ENCODE peak calls at places on chromosome X, in six cellular contexts. J is gastrocnemius medialis, S is K562, Q is transverse colon, W is HCT116, H is esophagus squamous epithelium. T is an unnamed sample.

GRCh38 chrX:97159916-97160800 is 276.4 kb downstream of the RPA4 start:
- DNase-seq in J (no peak), H (no peak), S (no peak), W (no peak), Q (peak; percentile 18), T (no peak)

GRCh38 chrX:40449956-40450701 is 130.6 kb upstream of the ATP6AP2 start:
- DNase-seq in H (no peak), J (no peak), W (no peak), S (no peak), Q (no peak), T (no peak)

GRCh38 chrX:153736871-153737441 is 12.3 kb downstream of the ABCD1 start:
- DNase-seq in S (no peak), W (no peak), Q (no peak), J (no peak), H (no peak), T (no peak)

GRCh38 chrX:123310112-123310511 is 126.0 kb downstream of the GRIA3 start:
- DNase-seq in H (no peak), W (no peak), J (no peak), S (no peak), Q (no peak), T (no peak)

GRCh38 chrX:133375558-133376340 is 39.5 kb downstream of the GPC4 start:
- DNase-seq in S (no peak), Q (peak; percentile 15), H (no peak), J (no peak), W (no peak), T (peak; percentile 15)

GRCh38 chrX:19772306-19772705 is 115.1 kb downstream of the SH3KBP1 start:
- DNase-seq in W (no peak), Q (no peak), H (no peak), S (no peak), J (no peak), T (peak; percentile 20)

GRCh38 chrX:262391-262909 is 18.7 kb upstream of the PLCXD1 start:
- DNase-seq in Q (no peak), S (no peak), H (no peak), J (no peak), W (no peak), T (no peak)

GRCh38 chrX:70504772-70505450 is 60.3 kb downstream of the DLG3 start:
- DNase-seq in Q (no peak), W (no peak), J (no peak), H (no peak), S (no peak), T (no peak)

GRCh38 chrX:22383988-22384387 is 111.3 kb downstream of the CBLL2 start:
- DNase-seq in Q (no peak), H (no peak), W (no peak), S (peak; percentile 3), J (no peak), T (no peak)

GRCh38 chrX:54534271-54534670 is 4.3 kb downstream of the GNL3L start:
- DNase-seq in J (no peak), H (no peak), Q (no peak), W (no peak), S (no peak), T (no peak)

GRCh38 chrX:45758319-45758718 is 557.6 kb upstream of the DIPK2B start:
- DNase-seq in W (no peak), S (no peak), Q (peak; percentile 17), J (no peak), H (no peak), T (no peak)

GRCh38 chrX:97524997-97525396 is 641.3 kb downstream of the RPA4 start:
- DNase-seq in S (no peak), W (no peak), Q (no peak), H (no peak), J (no peak), T (no peak)

GRCh38 chrX:41600266-41600665 is 88.5 kb upstream of the GPR34 start:
- DNase-seq in W (no peak), H (no peak), Q (no peak), S (no peak), J (no peak), T (no peak)

GRCh38 chrX:12946838-12947544 is 27.9 kb upstream of the TMSB4X start:
- DNase-seq in S (peak; percentile 89), J (peak; percentile 23), Q (peak; percentile 86), W (peak; percentile 60), H (peak; percentile 26), T (peak; percentile 60)

GRCh38 chrX:54843050-54843449 is 35.5 kb downstream of the MAGED2 start:
- DNase-seq in S (no peak), W (no peak), H (no peak), Q (no peak), J (no peak), T (no peak)

GRCh38 chrX:1163231-1163630 is 49.2 kb downstream of the CRLF2 start:
- DNase-seq in W (no peak), J (no peak), Q (no peak), S (no peak), H (no peak), T (no peak)

GRCh38 chrX:129262912-129263311 is 260.4 kb downstream of the SMARCA1 start:
- DNase-seq in W (no peak), H (no peak), Q (no peak), S (no peak), J (no peak), T (no peak)

GRCh38 chrX:134601240-134601639 is 57.0 kb downstream of the PLAC1 start:
- DNase-seq in H (no peak), S (no peak), Q (no peak), W (no peak), J (no peak), T (no peak)

GRCh38 chrX:154135458-154136229 is 8.4 kb upstream of the OPN1LW start:
- DNase-seq in J (no peak), H (no peak), Q (no peak), W (no peak), S (no peak), T (no peak)

GRCh38 chrX:49073641-49074575 is at the start of gene PRAF2:
- DNase-seq in J (peak; percentile 92), Q (peak; percentile 94), W (peak; percentile 66), H (peak; percentile 60), S (no peak), T (peak; percentile 92)
- TF ChIP-seq POLR2A in J (peak; percentile 47), Q (peak; percentile 44), W (peak; percentile 29), H (no peak), S (no peak), T (no peak)

GRCh38 chrX:103608305-103608963 is 671 bp downstream of the TCEAL3 start:
- DNase-seq in H (no peak), Q (no peak), W (no peak), S (no peak), J (peak; percentile 13), T (peak; percentile 7)

GRCh38 chrX:103610282-103610681 is 2.5 kb downstream of the TCEAL3 start:
- DNase-seq in S (no peak), Q (no peak), W (no peak), J (no peak), H (no peak), T (no peak)

GRCh38 chrX:103613362-103613761 is 5.6 kb downstream of the TCEAL3 start:
- DNase-seq in J (no peak), W (no peak), H (no peak), Q (no peak), S (no peak), T (no peak)

DNA sequence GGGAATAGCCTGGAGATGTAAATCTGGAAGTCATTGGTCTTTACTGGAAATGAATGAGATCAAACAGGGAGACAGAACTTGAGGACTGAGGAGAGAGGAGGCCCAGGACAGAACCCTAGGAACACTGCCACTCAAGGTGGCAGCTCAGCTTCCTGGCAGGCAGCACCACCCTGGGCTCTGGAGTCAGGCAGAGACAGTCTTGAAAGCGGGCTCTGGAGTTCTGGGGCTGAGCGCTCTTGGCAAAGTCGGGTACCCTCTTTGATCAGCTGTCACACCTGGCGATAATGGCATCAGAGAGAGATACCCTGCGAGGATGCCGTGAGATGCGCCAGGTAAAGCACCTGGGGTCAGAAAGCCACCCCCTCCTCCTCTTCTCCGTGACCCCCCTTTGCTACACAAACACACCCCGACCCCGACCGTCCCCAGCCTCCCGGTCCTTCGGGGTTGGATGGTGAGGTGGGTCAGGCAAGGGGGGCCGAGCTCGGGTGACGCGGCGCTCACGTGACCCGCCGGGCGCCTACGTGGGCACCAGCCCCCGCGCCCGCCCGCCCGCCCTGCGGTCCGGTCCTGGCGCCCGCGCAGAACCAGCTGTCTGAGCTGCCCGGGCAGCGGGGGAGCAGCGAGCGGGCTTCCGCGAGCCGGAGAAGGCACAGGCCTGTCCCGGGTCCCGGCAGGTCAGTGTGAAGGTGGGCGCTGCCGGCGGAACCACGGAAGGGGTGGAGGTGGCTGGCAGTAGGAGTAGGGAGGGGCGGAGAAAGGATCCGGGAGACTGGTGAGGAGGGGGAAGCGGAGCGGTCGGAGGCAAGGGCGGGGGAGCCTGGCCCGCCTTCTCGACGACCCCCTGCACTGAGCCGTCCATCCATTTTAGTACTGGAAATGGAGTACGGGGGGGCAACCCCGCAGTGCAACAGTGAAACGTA is at the start of gene TCEAL3:
- DNase-seq in J (peak; percentile 25), S (no peak), H (peak; percentile 4), Q (peak; percentile 51), W (no peak), T (peak; percentile 66)
- H3K4me1 ChIP-seq in J (no peaks in the 10 kb centered on the region), S (no peaks in the 10 kb centered on the region), H (peaks cover 14% of the 10 kb centered on the region), Q (no peaks in the 10 kb centered on the region), W (no peaks in the 10 kb centered on the region), T (no peaks in the 10 kb centered on the region)

GRCh38 chrX:38327007-38327774 is at the start of gene RPGR:
- DNase-seq in J (peak; percentile 91), S (peak; percentile 94), W (peak; percentile 79), H (peak; percentile 73), Q (peak; percentile 95), T (peak; percentile 94)
- TF ChIP-seq POLR2A in J (peak; percentile 60), S (peak; percentile 70), W (no peak), H (peak; percentile 41), Q (peak; percentile 66), T (no peak)

DNA sequence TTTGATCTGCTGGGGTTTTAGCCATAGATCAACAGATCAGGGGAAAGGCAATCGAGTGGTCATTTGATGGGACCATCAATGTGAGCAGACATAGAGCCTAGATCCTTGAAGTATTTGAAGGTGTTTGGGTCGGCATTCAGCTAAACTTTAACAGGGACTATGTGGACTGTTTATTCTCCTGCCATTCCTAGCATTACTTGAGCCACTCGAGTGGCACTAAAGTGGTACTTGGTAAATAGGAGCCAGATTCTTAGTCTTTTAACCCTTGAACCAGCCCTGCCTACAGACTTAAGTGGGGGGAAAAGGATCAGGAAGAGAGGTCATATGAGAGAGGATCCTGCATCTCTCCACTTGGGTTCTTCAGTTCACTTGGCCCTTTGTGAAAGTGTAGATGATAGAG is 3.8 kb downstream of the MSN start:
- DNase-seq in S (no peak), Q (no peak), H (no peak), W (no peak), J (no peak), T (no peak)
- H3K4me1 ChIP-seq in S (peaks cover 45% of the 10 kb centered on the region), Q (peaks cover 41% of the 10 kb centered on the region), H (peaks cover 89% of the 10 kb centered on the region), W (peaks cover 14% of the 10 kb centered on the region), J (peaks cover 29% of the 10 kb centered on the region), T (peaks cover 50% of the 10 kb centered on the region)

DNA sequence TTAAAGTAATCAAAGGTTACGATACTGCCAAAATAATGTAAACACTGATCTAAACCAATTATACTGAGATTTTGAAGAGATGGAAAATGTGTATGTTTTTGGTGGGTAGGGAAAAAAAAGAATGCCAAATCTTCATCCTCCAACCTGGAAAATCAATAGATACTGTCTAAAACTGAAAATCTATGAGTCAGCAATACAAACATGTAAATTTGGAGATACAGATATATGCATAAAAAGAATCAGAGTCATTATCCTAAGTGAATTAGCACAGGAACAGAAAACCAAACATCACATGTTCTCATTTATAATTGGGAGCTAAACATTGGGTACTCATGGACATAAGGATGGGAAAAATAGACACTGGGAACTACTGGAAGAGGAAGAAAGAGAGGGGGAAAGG is 197.4 kb upstream of the TRPC5 start:
- DNase-seq in J (no peak), Q (no peak), W (no peak), H (no peak), S (no peak), T (no peak)
- TF ChIP-seq POLR2A in J (no peak), Q (no peak), W (no peak), H (no peak), S (no peak), T (no peak)

T was measured in heart left ventricle.